ENCODE peak calls at places on chromosomes 11 and 22, in six cellular contexts. M, J, O, Q, P and K are unnamed samples.

GRCh38 chr11:74011360-74012071 is 2.6 kb upstream of the UCP3 start:
- DNase-seq in M (no peak), J (peak), O (peak), Q (no peak), P (no peak), K (no peak)

GRCh38 chr11:512895-513595 is 6.0 kb upstream of the RNH1 start:
- DNase-seq in M (no peak), J (no peak), O (no peak), Q (no peak), P (no peak), K (no peak)

GRCh38 chr22:36435516-36436415 is 45.7 kb downstream of the TXN2 start:
- DNase-seq in M (no peak), J (no peak), O (peak), Q (peak), P (no peak), K (peak)

GRCh38 chr11:75040167-75040770 is 51.5 kb downstream of the NEU3 start:
- DNase-seq in M (no peak), J (no peak), O (no peak), Q (peak), P (peak), K (no peak)

GRCh38 chr22:28907311-28908008 is 24.1 kb downstream of the ZNRF3 start:
- DNase-seq in M (no peak), J (peak), O (no peak), Q (no peak), P (no peak), K (no peak)

GRCh38 chr11:9530901-9531625 is 42.4 kb upstream of the WEE1 start:
- DNase-seq in M (no peak), J (no peak), O (no peak), Q (peak), P (peak), K (peak)

GRCh38 chr22:47367993-47368945 is 605.8 kb downstream of the TBC1D22A start:
- DNase-seq in M (no peak), J (no peak), O (no peak), Q (no peak), P (no peak), K (peak)

GRCh38 chr11:70210051-70210501 is 7.0 kb downstream of the FADD start:
- DNase-seq in M (no peak), J (peak), O (no peak), Q (no peak), P (no peak), K (no peak)

GRCh38 chr11:126963603-126964353 is 36.8 kb downstream of the KIRREL3 start:
- DNase-seq in M (no peak), J (peak), O (no peak), Q (no peak), P (no peak), K (no peak)

GRCh38 chr22:49971232-49972162 is 10.9 kb downstream of the PIM3 start:
- DNase-seq in M (no peak), J (no peak), O (no peak), Q (peak), P (peak), K (peak)

GRCh38 chr11:95279921-95280861 is 49.2 kb upstream of the SESN3 start:
- DNase-seq in M (no peak), J (no peak), O (peak), Q (no peak), P (no peak), K (peak)

GRCh38 chr11:112693781-112694180 is 267.4 kb upstream of the NCAM1 start:
- DNase-seq in M (no peak), J (no peak), O (no peak), Q (no peak), P (no peak), K (no peak)

GRCh38 chr11:849951-850776 is 7.5 kb downstream of the TSPAN4 start:
- DNase-seq in M (no peak), J (no peak), O (peak), Q (no peak), P (no peak), K (no peak)

GRCh38 chr11:36454991-36455611 is 55.0 kb downstream of the TRAF6 start:
- DNase-seq in M (peak), J (no peak), O (no peak), Q (peak), P (no peak), K (no peak)

GRCh38 chr11:612201-612960 is 3.4 kb downstream of the IRF7 start:
- DNase-seq in M (no peak), J (peak), O (peak), Q (no peak), P (peak), K (peak)

GRCh38 chr11:122362381-122362780 is 246.4 kb upstream of the BLID start:
- DNase-seq in M (no peak), J (no peak), O (no peak), Q (no peak), P (peak), K (no peak)

GRCh38 chr22:48448821-48449220 is 1378.9 kb downstream of the BRD1 start:
- DNase-seq in M (no peak), J (no peak), O (no peak), Q (no peak), P (no peak), K (no peak)

GRCh38 chr11:282630-283360 is 4.6 kb downstream of the NLRP6 start:
- DNase-seq in M (no peak), J (no peak), O (no peak), Q (peak), P (no peak), K (no peak)

GRCh38 chr11:108009497-108010360 is 1.0 kb downstream of the CUL5 start:
- DNase-seq in M (no peak), J (no peak), O (peak), Q (no peak), P (peak), K (no peak)

GRCh38 chr11:118152552-118153471 is at the start of gene SCN4B:
- DNase-seq in M (peak), J (peak), O (peak), Q (peak), P (peak), K (peak)

GRCh38 chr11:108672113-108672512 is 7.2 kb downstream of the DDX10 start:
- DNase-seq in M (no peak), J (peak), O (peak), Q (no peak), P (no peak), K (no peak)

GRCh38 chr11:84103096-84103495 is 816.9 kb upstream of the CCDC90B start:
- DNase-seq in M (peak), J (no peak), O (no peak), Q (no peak), P (no peak), K (no peak)

GRCh38 chr11:69943066-69943465 is 123.8 kb upstream of the FGF3 start:
- DNase-seq in M (no peak), J (no peak), O (no peak), Q (no peak), P (peak), K (no peak)

DNA sequence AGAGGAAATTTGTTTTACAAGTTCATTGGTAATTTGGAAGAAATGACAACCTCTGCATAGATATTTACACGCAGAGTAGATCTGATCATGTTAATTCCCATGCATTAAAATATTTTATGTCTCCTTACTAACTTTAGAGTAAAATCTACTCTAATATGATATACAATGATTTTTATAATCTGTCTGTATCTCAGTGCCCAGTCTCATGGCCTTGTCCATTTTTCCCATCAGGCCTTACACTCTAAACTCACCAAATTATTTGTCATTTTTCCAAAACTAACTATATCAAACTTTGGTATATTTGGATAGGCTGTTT is 12.2 kb downstream of the OR10D3 start:
- DNase-seq in M (no peak), J (no peak), O (no peak), Q (no peak), P (no peak), K (no peak)
- H3K14ac ChIP-seq in M (no peak), J (no peak), O (no peak), Q (no peak), P (no peak), K (no peak)

GRCh38 chr11:26553182-26553581 is 18.9 kb downstream of the MUC15 start:
- DNase-seq in M (no peak), J (no peak), O (no peak), Q (no peak), P (no peak), K (no peak)
- H3K14ac ChIP-seq in M (no peak), J (no peak), O (no peak), Q (no peak), P (no peak), K (no peak)

GRCh38 chr11:81963018-81963417 is 770.6 kb downstream of the FAM181B start:
- DNase-seq in M (no peak), J (no peak), O (no peak), Q (no peak), P (no peak), K (no peak)

GRCh38 chr11:81970886-81971285 is 762.8 kb downstream of the FAM181B start:
- DNase-seq in M (no peak), J (no peak), O (no peak), Q (no peak), P (no peak), K (no peak)

GRCh38 chr11:81966340-81966739 is 767.3 kb downstream of the FAM181B start:
- DNase-seq in M (no peak), J (no peak), O (no peak), Q (no peak), P (no peak), K (no peak)

GRCh38 chr11:81967242-81967641 is 766.4 kb downstream of the FAM181B start:
- DNase-seq in M (no peak), J (no peak), O (no peak), Q (no peak), P (no peak), K (no peak)
- H3K14ac ChIP-seq in M (no peak), J (no peak), O (no peak), Q (no peak), P (no peak), K (no peak)

DNA sequence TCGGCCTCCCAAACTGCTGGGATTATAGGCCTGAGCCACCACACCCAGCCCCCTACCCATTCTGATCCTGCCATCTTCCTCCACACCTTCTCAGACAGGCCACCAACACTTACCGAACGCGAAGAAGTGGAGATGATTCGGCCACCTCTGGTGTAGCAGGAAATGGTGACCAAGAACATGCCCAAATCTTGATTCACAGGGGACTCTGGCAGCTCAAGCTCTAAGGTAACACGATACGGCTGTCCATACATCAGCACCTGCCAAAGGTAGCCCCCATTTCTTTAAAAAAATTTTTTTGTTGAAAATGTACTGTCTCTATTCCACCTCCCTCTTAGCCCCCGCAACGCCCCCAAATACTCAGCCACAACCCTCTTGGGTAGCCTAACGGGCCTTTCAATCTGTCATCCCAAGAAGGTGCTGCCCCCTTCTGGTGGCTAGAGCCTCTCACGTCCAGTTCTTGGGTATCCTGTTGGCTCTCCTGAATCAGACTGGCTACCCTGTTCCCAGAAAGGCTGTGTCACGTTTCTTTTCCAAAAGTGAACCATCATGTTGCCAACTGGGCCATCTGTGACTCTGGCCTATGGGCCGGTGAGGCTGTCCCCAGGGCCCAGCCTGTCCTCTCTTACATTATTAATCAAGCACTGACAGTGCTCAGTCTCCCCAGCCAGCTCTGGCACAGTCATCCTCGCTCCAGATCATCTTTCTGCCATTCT is 5.3 kb upstream of the LRRN4CL start:
- DNase-seq in M (peak), J (peak), O (peak), Q (peak), P (peak), K (peak)
- H3K14ac ChIP-seq in M (no peak), J (no peak), O (no peak), Q (no peak), P (no peak), K (no peak)

GRCh38 chr11:47260366-47260765 is 2.6 kb downstream of the NR1H3 start:
- DNase-seq in M (no peak), J (no peak), O (no peak), Q (no peak), P (no peak), K (no peak)
- H3K14ac ChIP-seq in M (no peak), J (no peak), O (no peak), Q (no peak), P (no peak), K (no peak)

GRCh38 chr11:102047305-102047924 is at the start of gene CFAP300:
- DNase-seq in M (peak), J (peak), O (peak), Q (peak), P (no peak), K (peak)

GRCh38 chr11:102046841-102047240 is 396 bp upstream of the CFAP300 start:
- DNase-seq in M (no peak), J (peak), O (peak), Q (no peak), P (no peak), K (no peak)

DNA sequence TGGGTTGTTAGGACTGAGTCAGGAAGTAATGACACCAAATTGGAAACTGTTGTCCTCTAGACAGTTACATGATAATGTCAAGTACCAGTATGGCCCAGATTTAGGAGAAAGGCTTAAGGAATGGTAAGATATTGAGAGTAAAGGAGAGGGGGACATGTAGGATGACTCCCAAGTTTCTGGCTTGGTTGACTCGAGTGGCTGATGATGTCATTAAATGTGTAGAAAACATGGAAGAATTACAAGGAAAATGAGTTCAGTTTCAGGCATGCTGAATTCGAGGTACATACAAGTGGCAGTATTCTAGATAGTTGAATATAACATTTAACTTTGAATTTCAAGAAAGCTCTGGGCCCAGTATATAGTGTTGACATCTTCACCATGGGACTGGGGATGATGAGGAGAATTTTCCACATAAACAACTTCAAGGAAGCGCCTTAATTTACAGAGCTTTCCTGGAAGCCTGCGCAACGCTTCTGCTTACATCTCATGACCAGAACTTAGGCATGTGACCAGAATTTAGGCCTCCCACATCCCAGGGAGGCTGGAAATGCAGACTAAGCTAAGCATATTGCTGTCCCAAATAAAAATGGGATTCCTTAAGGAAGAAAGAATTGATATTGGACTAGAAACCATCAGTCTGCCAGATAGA is 3.8 kb downstream of the CFAP300 start:
- DNase-seq in M (no peak), J (no peak), O (peak), Q (no peak), P (no peak), K (no peak)
- H3K14ac ChIP-seq in M (no peak), J (no peak), O (no peak), Q (no peak), P (no peak), K (no peak)

DNA sequence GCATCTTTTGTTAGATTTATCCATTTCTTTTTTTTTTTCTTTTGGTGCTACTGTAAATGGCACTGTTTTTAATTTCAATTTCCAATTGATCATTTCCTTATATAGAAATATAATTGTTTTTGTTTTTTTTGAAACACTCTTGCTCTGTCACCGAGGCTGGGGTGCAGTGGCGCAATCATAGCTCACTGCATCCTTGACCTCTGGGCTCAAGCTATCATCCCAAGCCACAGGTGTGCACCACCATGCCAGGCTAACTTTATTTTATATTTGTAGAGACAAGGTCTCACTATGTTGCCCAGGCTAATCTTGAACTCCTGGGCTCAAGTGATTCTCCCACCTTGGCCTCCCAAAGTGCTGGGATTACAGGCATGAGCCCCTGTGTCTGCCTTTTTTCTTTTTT is 16.4 kb downstream of the FRMD8 start:
- DNase-seq in M (no peak), J (no peak), O (no peak), Q (no peak), P (no peak), K (no peak)
- H3K14ac ChIP-seq in M (no peak), J (no peak), O (no peak), Q (no peak), P (no peak), K (no peak)

GRCh38 chr11:115678942-115679341 is 174.7 kb upstream of the CADM1 start:
- DNase-seq in M (no peak), J (no peak), O (no peak), Q (peak), P (no peak), K (peak)
- H3K14ac ChIP-seq in M (no peak), J (no peak), O (no peak), Q (no peak), P (no peak), K (no peak)

GRCh38 chr11:68575025-68575665 is 109.2 kb upstream of the GAL start:
- DNase-seq in M (no peak), J (no peak), O (peak), Q (no peak), P (no peak), K (no peak)
- H3K14ac ChIP-seq in M (no peak), J (no peak), O (no peak), Q (no peak), P (no peak), K (no peak)